ENCODE peak calls at places on chromosome 4, in four cellular contexts. U, Z, T and Q are unnamed samples.

GRCh38 chr4:23881052-23881501 is 8.8 kb downstream of the PPARGC1A start:
- DNase-seq in U (no peak), Z (no peak), T (no peak), Q (no peak)

GRCh38 chr4:85946821-85947220 is 413.0 kb downstream of the MAPK10 start:
- DNase-seq in U (no peak), Z (no peak), T (no peak), Q (no peak)

GRCh38 chr4:132417220-132417619 is 731.9 kb upstream of the PCDH10 start:
- DNase-seq in U (no peak), Z (no peak), T (no peak), Q (no peak)

GRCh38 chr4:74516321-74516720 is 71.4 kb downstream of the AREG start:
- DNase-seq in U (no peak), Z (no peak), T (no peak), Q (no peak)

GRCh38 chr4:82431026-82431745 is 796 bp downstream of the ENOPH1 start:
- DNase-seq in U (peak), Z (no peak), T (no peak), Q (no peak)

GRCh38 chr4:40886931-40887330 is 137.2 kb downstream of the NSUN7 start:
- DNase-seq in U (no peak), Z (no peak), T (no peak), Q (no peak)

GRCh38 chr4:118270492-118270891 is 82.3 kb downstream of the PRSS12 start:
- DNase-seq in U (no peak), Z (peak), T (no peak), Q (no peak)

GRCh38 chr4:130747842-130748241 is 1651.9 kb downstream of the C4orf33 start:
- DNase-seq in U (no peak), Z (no peak), T (no peak), Q (no peak)

GRCh38 chr4:94452476-94453300 is 946 bp downstream of the PDLIM5 start:
- DNase-seq in U (no peak), Z (peak), T (no peak), Q (peak)